ENCODE peak calls at places on chromosomes 16 and 17, in five cellular contexts. H, Q, E, Z and A are unnamed samples.

GRCh38 chr17:76437467-76438402 is 15.2 kb downstream of the UBE2O start:
- DNase-seq in H (no peak), Q (no peak), E (no peak), Z (no peak), A (no peak)

GRCh38 chr16:85750021-85750826 is 672 bp downstream of the C16orf74 start:
- DNase-seq in H (peak; percentile 59), Q (no peak), E (peak; percentile 67), Z (no peak), A (no peak)

GRCh38 chr16:30069575-30070462 is 4.3 kb downstream of the ALDOA start:
- DNase-seq in H (no peak), Q (no peak), E (no peak), Z (no peak), A (no peak)

GRCh38 chr17:16439303-16439791 is 24.0 kb downstream of the TRPV2 start:
- DNase-seq in H (no peak), Q (no peak), E (no peak), Z (no peak), A (no peak)

GRCh38 chr16:14133907-14134306 is 62.8 kb downstream of the MRTFB start:
- DNase-seq in H (no peak), Q (no peak), E (no peak), Z (no peak), A (no peak)

GRCh38 chr16:87249425-87249824 is 67.8 kb downstream of the C16orf95 start:
- DNase-seq in H (no peak), Q (no peak), E (no peak), Z (no peak), A (no peak)

GRCh38 chr17:37100231-37100630 is 151.5 kb downstream of the AATF start:
- DNase-seq in H (no peak), Q (no peak), E (no peak), Z (no peak), A (no peak)

GRCh38 chr16:69223882-69224281 is 36.9 kb downstream of the SNTB2 start:
- DNase-seq in H (no peak), Q (no peak), E (no peak), Z (no peak), A (no peak)

GRCh38 chr16:58365623-58366022 is 26.6 kb upstream of the GINS3 start:
- DNase-seq in H (no peak), Q (no peak), E (no peak), Z (no peak), A (no peak)

GRCh38 chr16:81842564-81843242 is 63.6 kb downstream of the PLCG2 start:
- DNase-seq in H (no peak), Q (no peak), E (no peak), Z (no peak), A (no peak)

GRCh38 chr16:67349172-67349571 is 22.6 kb downstream of the LRRC36 start:
- DNase-seq in H (no peak), Q (no peak), E (no peak), Z (no peak), A (no peak)

GRCh38 chr17:42531455-42532354 is 4.3 kb upstream of the NAGLU start:
- DNase-seq in H (peak; percentile 66), Q (no peak), E (peak; percentile 83), Z (peak; percentile 61), A (no peak)

GRCh38 chr16:71637398-71637797 is 11.4 kb downstream of the MARVELD3 start:
- DNase-seq in H (no peak), Q (no peak), E (no peak), Z (no peak), A (no peak)